ENCODE peak calls at places on chromosomes 5 and 9, in six cellular contexts. One of them, this sample, is unnamed.

GRCh38 chr9:69071059-69071458 is 35.5 kb downstream of the FXN start:
- DNase-seq in posterior vena cava: no peak
- DNase-seq in dorsolateral prefrontal cortex: no peak
- DNase-seq in WTC11: no peak
- DNase-seq in activated gamma-delta T cell treated with Interleukin-2 at 50 U/mL for 16 hours: no peak
- DNase-seq in fibroblast of lung: peak
- DNase-seq in this sample: no peak

GRCh38 chr5:139391570-139392323 is 2.0 kb upstream of the MZB1 start:
- DNase-seq in activated gamma-delta T cell treated with Interleukin-2 at 50 U/mL for 16 hours: no peak
- DNase-seq in dorsolateral prefrontal cortex: no peak
- DNase-seq in fibroblast of lung: peak
- DNase-seq in posterior vena cava: peak
- DNase-seq in WTC11: no peak
- DNase-seq in this sample: no peak

GRCh38 chr9:37163299-37163698 is 42.9 kb downstream of the ZCCHC7 start:
- DNase-seq in fibroblast of lung: no peak
- DNase-seq in dorsolateral prefrontal cortex: no peak
- DNase-seq in posterior vena cava: no peak
- DNase-seq in WTC11: no peak
- DNase-seq in activated gamma-delta T cell treated with Interleukin-2 at 50 U/mL for 16 hours: no peak
- DNase-seq in this sample: no peak

GRCh38 chr5:24428345-24428744 is 216.4 kb downstream of the CDH10 start:
- DNase-seq in dorsolateral prefrontal cortex: no peak
- DNase-seq in fibroblast of lung: no peak
- DNase-seq in posterior vena cava: no peak
- DNase-seq in WTC11: no peak
- DNase-seq in activated gamma-delta T cell treated with Interleukin-2 at 50 U/mL for 16 hours: no peak
- DNase-seq in this sample: no peak

GRCh38 chr5:65021527-65022226 is 252.9 kb downstream of the CWC27 start:
- DNase-seq in WTC11: no peak
- DNase-seq in activated gamma-delta T cell treated with Interleukin-2 at 50 U/mL for 16 hours: no peak
- DNase-seq in fibroblast of lung: no peak
- DNase-seq in dorsolateral prefrontal cortex: no peak
- DNase-seq in posterior vena cava: no peak
- DNase-seq in this sample: no peak

GRCh38 chr5:78630047-78630446 is 18.5 kb downstream of the LHFPL2 start:
- DNase-seq in WTC11: no peak
- DNase-seq in activated gamma-delta T cell treated with Interleukin-2 at 50 U/mL for 16 hours: no peak
- DNase-seq in posterior vena cava: no peak
- DNase-seq in fibroblast of lung: no peak
- DNase-seq in dorsolateral prefrontal cortex: no peak
- DNase-seq in this sample: no peak

GRCh38 chr9:103803245-103803644 is 290.9 kb upstream of the SMC2 start:
- DNase-seq in WTC11: no peak
- DNase-seq in posterior vena cava: no peak
- DNase-seq in fibroblast of lung: no peak
- DNase-seq in activated gamma-delta T cell treated with Interleukin-2 at 50 U/mL for 16 hours: no peak
- DNase-seq in dorsolateral prefrontal cortex: no peak
- DNase-seq in this sample: no peak

GRCh38 chr9:38026021-38026809 is 42.8 kb downstream of the SHB start:
- DNase-seq in WTC11: no peak
- DNase-seq in posterior vena cava: no peak
- DNase-seq in activated gamma-delta T cell treated with Interleukin-2 at 50 U/mL for 16 hours: no peak
- DNase-seq in dorsolateral prefrontal cortex: no peak
- DNase-seq in fibroblast of lung: peak
- DNase-seq in this sample: no peak

GRCh38 chr5:17192191-17192590 is 25.2 kb upstream of the BASP1 start:
- DNase-seq in posterior vena cava: no peak
- DNase-seq in dorsolateral prefrontal cortex: no peak
- DNase-seq in fibroblast of lung: peak
- DNase-seq in WTC11: no peak
- DNase-seq in activated gamma-delta T cell treated with Interleukin-2 at 50 U/mL for 16 hours: no peak
- DNase-seq in this sample: no peak

GRCh38 chr5:74576941-74577456 is 63.5 kb downstream of the ENC1 start:
- DNase-seq in dorsolateral prefrontal cortex: no peak
- DNase-seq in posterior vena cava: no peak
- DNase-seq in activated gamma-delta T cell treated with Interleukin-2 at 50 U/mL for 16 hours: no peak
- DNase-seq in fibroblast of lung: peak
- DNase-seq in WTC11: no peak
- DNase-seq in this sample: no peak

GRCh38 chr5:120228262-120229031 is 235.7 kb upstream of the PRR16 start:
- DNase-seq in WTC11: peak
- DNase-seq in fibroblast of lung: peak
- DNase-seq in dorsolateral prefrontal cortex: no peak
- DNase-seq in posterior vena cava: no peak
- DNase-seq in activated gamma-delta T cell treated with Interleukin-2 at 50 U/mL for 16 hours: no peak
- DNase-seq in this sample: no peak

GRCh38 chr9:93052791-93053540 is 5.5 kb upstream of the SUSD3 start:
- DNase-seq in posterior vena cava: peak
- DNase-seq in fibroblast of lung: no peak
- DNase-seq in activated gamma-delta T cell treated with Interleukin-2 at 50 U/mL for 16 hours: peak
- DNase-seq in dorsolateral prefrontal cortex: no peak
- DNase-seq in WTC11: peak
- DNase-seq in this sample: no peak

GRCh38 chr9:107090218-107090617 is 192.9 kb upstream of the RAD23B start:
- DNase-seq in dorsolateral prefrontal cortex: no peak
- DNase-seq in posterior vena cava: no peak
- DNase-seq in activated gamma-delta T cell treated with Interleukin-2 at 50 U/mL for 16 hours: no peak
- DNase-seq in fibroblast of lung: no peak
- DNase-seq in WTC11: no peak
- DNase-seq in this sample: no peak

GRCh38 chr9:22813520-22813919 is 366.9 kb downstream of the DMRTA1 start:
- DNase-seq in posterior vena cava: no peak
- DNase-seq in fibroblast of lung: peak
- DNase-seq in dorsolateral prefrontal cortex: no peak
- DNase-seq in activated gamma-delta T cell treated with Interleukin-2 at 50 U/mL for 16 hours: no peak
- DNase-seq in WTC11: no peak
- DNase-seq in this sample: peak

GRCh38 chr5:160960592-160960991 is 108.6 kb upstream of the ATP10B start:
- DNase-seq in activated gamma-delta T cell treated with Interleukin-2 at 50 U/mL for 16 hours: no peak
- DNase-seq in WTC11: no peak
- DNase-seq in dorsolateral prefrontal cortex: peak
- DNase-seq in fibroblast of lung: no peak
- DNase-seq in posterior vena cava: no peak
- DNase-seq in this sample: no peak

GRCh38 chr9:26175264-26175663 is 497.0 kb upstream of the TUSC1 start:
- DNase-seq in activated gamma-delta T cell treated with Interleukin-2 at 50 U/mL for 16 hours: no peak
- DNase-seq in fibroblast of lung: peak
- DNase-seq in WTC11: no peak
- DNase-seq in dorsolateral prefrontal cortex: no peak
- DNase-seq in posterior vena cava: no peak
- DNase-seq in this sample: no peak

GRCh38 chr5:127442085-127442484 is 75.4 kb upstream of the PRRC1 start:
- DNase-seq in posterior vena cava: no peak
- DNase-seq in fibroblast of lung: no peak
- DNase-seq in activated gamma-delta T cell treated with Interleukin-2 at 50 U/mL for 16 hours: no peak
- DNase-seq in WTC11: no peak
- DNase-seq in dorsolateral prefrontal cortex: no peak
- DNase-seq in this sample: no peak

GRCh38 chr5:110751902-110752762 is 13.3 kb downstream of the SLC25A46 start:
- DNase-seq in posterior vena cava: no peak
- DNase-seq in WTC11: no peak
- DNase-seq in fibroblast of lung: peak
- DNase-seq in activated gamma-delta T cell treated with Interleukin-2 at 50 U/mL for 16 hours: peak
- DNase-seq in dorsolateral prefrontal cortex: no peak
- DNase-seq in this sample: no peak